ENCODE peak calls at places on chromosomes 7 and 10, in nine cellular contexts. O is GOT3; L is HT1080; N is NCI-H774; G is Ammon's horn; B is effector CD4-positive, alpha-beta T cell; X is NCI-H1092 treated with DMSO at 0.1 percent for 48 hours; Z is GM10248; H is stimulated activated CD8-positive, alpha-beta memory T cell treated with anti-CD3 and anti-CD28 coated beads, Interleukin-4, amount 100 ng/mL, for 4 hours. S is an unnamed sample.

GRCh38 chr7:129875160-129875559 is 77.6 kb downstream of the UBE2H start:
- DNase-seq in N (no peak), Z (no peak), H (no peak), G (no peak), B (no peak), L (no peak), O (no peak), X (no peak), S (peak; percentile 28)

GRCh38 chr7:48298779-48299178 is 127.5 kb downstream of the ABCA13 start:
- DNase-seq in N (no peak), G (no peak), L (peak; percentile 93), B (no peak), H (no peak), O (no peak), Z (peak; percentile 25), X (no peak), S (peak; percentile 3)

GRCh38 chr7:12294701-12295100 is 83.6 kb downstream of the TMEM106B start:
- DNase-seq in O (no peak), N (no peak), G (no peak), L (no peak), H (no peak), X (no peak), Z (no peak), B (no peak), S (no peak)

GRCh38 chr10:29740981-29741545 is 106.3 kb upstream of the SVIL start:
- DNase-seq in X (no peak), H (no peak), L (no peak), G (no peak), Z (no peak), B (no peak), O (no peak), N (no peak), S (no peak)

GRCh38 chr7:156577645-156578577 is 62.7 kb upstream of the RNF32 start:
- DNase-seq in Z (no peak), X (no peak), N (no peak), H (no peak), G (peak; percentile 82), L (no peak), B (no peak), O (no peak), S (no peak)

GRCh38 chr7:12942599-12942998 is 255.2 kb downstream of the ARL4A start:
- DNase-seq in G (no peak), B (no peak), O (no peak), X (peak; percentile 66), H (no peak), N (peak; percentile 42), Z (no peak), L (no peak), S (no peak)

GRCh38 chr7:151167197-151167911 is at the start of gene GBX1:
- DNase-seq in N (no peak), O (no peak), H (no peak), G (no peak), X (no peak), B (no peak), L (no peak), Z (no peak), S (peak; percentile 38)

GRCh38 chr7:73557397-73558257 is at the start of gene BCL7B:
- DNase-seq in L (peak; percentile 52), Z (peak; percentile 96), N (peak; percentile 79), H (peak; percentile 56), G (peak; percentile 54), O (no peak), B (peak; percentile 65), X (peak; percentile 75), S (peak; percentile 78)

GRCh38 chr10:1379601-1380000 is 323.4 kb downstream of the WDR37 start:
- DNase-seq in X (no peak), O (no peak), H (no peak), L (no peak), Z (no peak), N (no peak), G (no peak), B (no peak), S (no peak)

GRCh38 chr10:71448146-71448545 is 51.4 kb downstream of the CDH23 start:
- DNase-seq in N (no peak), Z (no peak), H (no peak), B (no peak), G (no peak), L (no peak), O (no peak), X (peak; percentile 51), S (no peak)

S was measured in dermis blood vessel endothelial cell.